ENCODE peak calls at places on chromosomes 11 and 22, in nine cellular contexts. One of them, this sample, is unnamed. For H3K4me1, the result is how much of the 10 kb centered on the place peaks cover.

GRCh38 chr11:72433455-72434061 is 773 bp downstream of the CLPB start:
- DNase-seq in suprapubic skin: no peak
- DNase-seq in GM12878: no peak
- DNase-seq in A549: no peak
- DNase-seq in Peyer's patch: peak
- DNase-seq in IMR-90: no peak
- DNase-seq in esophagus squamous epithelium: no peak
- DNase-seq in right lobe of liver: no peak
- DNase-seq in heart left ventricle: no peak
- DNase-seq in this sample: no peak

GRCh38 chr11:76642341-76642740 is 28.2 kb downstream of the LRRC32 start:
- DNase-seq in suprapubic skin: no peak
- DNase-seq in GM12878: no peak
- DNase-seq in A549: no peak
- DNase-seq in Peyer's patch: no peak
- DNase-seq in IMR-90: no peak
- DNase-seq in esophagus squamous epithelium: no peak
- DNase-seq in right lobe of liver: no peak
- DNase-seq in heart left ventricle: no peak
- DNase-seq in this sample: no peak

GRCh38 chr22:42673898-42674390 is 24.8 kb upstream of the CYB5R3 start:
- DNase-seq in suprapubic skin: no peak
- DNase-seq in GM12878: no peak
- DNase-seq in A549: no peak
- DNase-seq in Peyer's patch: no peak
- DNase-seq in IMR-90: no peak
- DNase-seq in esophagus squamous epithelium: no peak
- DNase-seq in right lobe of liver: no peak
- DNase-seq in heart left ventricle: no peak
- DNase-seq in this sample: no peak

GRCh38 chr11:1869427-1870325 is 16.8 kb downstream of the LSP1 start:
- DNase-seq in suprapubic skin: no peak
- DNase-seq in GM12878: no peak
- DNase-seq in A549: peak
- DNase-seq in Peyer's patch: no peak
- DNase-seq in IMR-90: no peak
- DNase-seq in esophagus squamous epithelium: no peak
- DNase-seq in right lobe of liver: peak
- DNase-seq in heart left ventricle: peak
- DNase-seq in this sample: peak

GRCh38 chr11:28144808-28145207 is 36.6 kb downstream of the METTL15 start:
- DNase-seq in suprapubic skin: no peak
- DNase-seq in GM12878: no peak
- DNase-seq in A549: no peak
- DNase-seq in Peyer's patch: no peak
- DNase-seq in IMR-90: peak
- DNase-seq in esophagus squamous epithelium: no peak
- DNase-seq in right lobe of liver: no peak
- DNase-seq in heart left ventricle: no peak
- DNase-seq in this sample: no peak

GRCh38 chr11:85718991-85719807 is 33.2 kb upstream of the CCDC89 start:
- DNase-seq in suprapubic skin: peak
- DNase-seq in GM12878: no peak
- DNase-seq in A549: peak
- DNase-seq in Peyer's patch: no peak
- DNase-seq in IMR-90: peak
- DNase-seq in esophagus squamous epithelium: no peak
- DNase-seq in right lobe of liver: no peak
- DNase-seq in heart left ventricle: peak
- DNase-seq in this sample: no peak

GRCh38 chr11:130477646-130478203 is 29.3 kb downstream of the ADAMTS15 start:
- DNase-seq in suprapubic skin: no peak
- DNase-seq in GM12878: no peak
- DNase-seq in A549: no peak
- DNase-seq in Peyer's patch: no peak
- DNase-seq in IMR-90: peak
- DNase-seq in esophagus squamous epithelium: no peak
- DNase-seq in right lobe of liver: no peak
- DNase-seq in heart left ventricle: no peak
- DNase-seq in this sample: no peak

GRCh38 chr11:1563697-1564534 is 8.2 kb downstream of the DUSP8 start:
- DNase-seq in suprapubic skin: peak
- DNase-seq in GM12878: no peak
- DNase-seq in A549: no peak
- DNase-seq in Peyer's patch: no peak
- DNase-seq in IMR-90: no peak
- DNase-seq in esophagus squamous epithelium: no peak
- DNase-seq in right lobe of liver: no peak
- DNase-seq in heart left ventricle: no peak
- DNase-seq in this sample: no peak

GRCh38 chr11:74701351-74701750 is 29.9 kb downstream of the CHRDL2 start:
- DNase-seq in suprapubic skin: no peak
- DNase-seq in GM12878: no peak
- DNase-seq in A549: peak
- DNase-seq in Peyer's patch: no peak
- DNase-seq in IMR-90: no peak
- DNase-seq in esophagus squamous epithelium: no peak
- DNase-seq in right lobe of liver: no peak
- DNase-seq in heart left ventricle: no peak
- DNase-seq in this sample: no peak

GRCh38 chr22:38219644-38220043 is 17.9 kb downstream of the MAFF start:
- DNase-seq in suprapubic skin: no peak
- DNase-seq in GM12878: no peak
- DNase-seq in A549: no peak
- DNase-seq in Peyer's patch: no peak
- DNase-seq in IMR-90: no peak
- DNase-seq in esophagus squamous epithelium: no peak
- DNase-seq in right lobe of liver: no peak
- DNase-seq in heart left ventricle: no peak
- DNase-seq in this sample: no peak

GRCh38 chr22:38220653-38221386 is 19.0 kb downstream of the MAFF start:
- DNase-seq in suprapubic skin: no peak
- DNase-seq in GM12878: no peak
- DNase-seq in A549: no peak
- DNase-seq in Peyer's patch: no peak
- DNase-seq in IMR-90: no peak
- DNase-seq in esophagus squamous epithelium: no peak
- DNase-seq in right lobe of liver: no peak
- DNase-seq in heart left ventricle: no peak
- DNase-seq in this sample: no peak

GRCh38 chr22:38221407-38221806 is 19.6 kb downstream of the MAFF start:
- DNase-seq in suprapubic skin: no peak
- DNase-seq in GM12878: no peak
- DNase-seq in A549: no peak
- DNase-seq in Peyer's patch: no peak
- DNase-seq in IMR-90: no peak
- DNase-seq in esophagus squamous epithelium: no peak
- DNase-seq in right lobe of liver: no peak
- DNase-seq in heart left ventricle: no peak
- DNase-seq in this sample: no peak

GRCh38 chr22:38220163-38220562 is 18.4 kb downstream of the MAFF start:
- DNase-seq in suprapubic skin: no peak
- DNase-seq in GM12878: no peak
- DNase-seq in A549: no peak
- DNase-seq in Peyer's patch: no peak
- DNase-seq in IMR-90: no peak
- DNase-seq in esophagus squamous epithelium: no peak
- DNase-seq in right lobe of liver: no peak
- DNase-seq in heart left ventricle: no peak
- DNase-seq in this sample: no peak

DNA sequence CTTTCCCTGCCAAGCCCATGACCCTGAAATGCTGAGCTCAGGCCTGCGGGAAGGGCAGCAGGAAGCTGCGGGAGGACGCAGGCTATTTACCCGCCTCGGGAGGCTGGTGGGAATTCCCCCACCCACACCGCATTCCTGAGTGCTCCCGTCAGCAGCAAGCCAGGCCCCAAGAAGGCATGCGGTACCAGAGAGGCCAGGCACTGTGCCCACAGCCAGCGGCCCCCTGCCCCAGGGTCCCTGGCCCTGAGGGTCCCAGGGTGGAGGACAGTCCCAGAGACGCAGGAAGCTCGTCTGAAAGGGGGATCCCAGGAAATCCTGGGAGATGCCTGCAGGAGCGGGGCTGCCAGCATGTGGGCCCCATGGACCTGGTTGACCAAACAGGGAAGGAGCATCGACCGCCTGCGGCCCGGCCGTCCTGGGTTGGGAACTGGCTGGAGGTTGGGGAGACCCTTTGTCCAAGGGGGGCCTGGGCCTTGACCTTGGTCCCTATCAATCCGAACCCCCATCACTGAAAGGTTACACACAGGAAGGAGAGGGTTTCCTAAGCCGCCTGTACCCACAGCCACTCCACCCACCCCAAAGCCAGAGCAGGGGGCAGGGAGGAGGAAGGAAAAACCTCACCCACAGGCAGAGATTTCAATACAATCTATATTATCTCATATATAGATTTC is 17.0 kb downstream of the MAFF start:
- DNase-seq in suprapubic skin: peak
- DNase-seq in GM12878: no peak
- DNase-seq in A549: peak
- DNase-seq in Peyer's patch: no peak
- DNase-seq in IMR-90: peak
- DNase-seq in esophagus squamous epithelium: no peak
- DNase-seq in right lobe of liver: peak
- DNase-seq in heart left ventricle: peak
- DNase-seq in this sample: no peak
- TF ChIP-seq POLR2A in suprapubic skin: no peak
- TF ChIP-seq POLR2A in GM12878: no peak
- TF ChIP-seq POLR2A in A549: no peak
- TF ChIP-seq POLR2A in Peyer's patch: no peak
- TF ChIP-seq POLR2A in IMR-90: peak
- TF ChIP-seq POLR2A in esophagus squamous epithelium: no peak
- TF ChIP-seq POLR2A in right lobe of liver: no peak
- TF ChIP-seq POLR2A in heart left ventricle: no peak
- TF ChIP-seq POLR2A in this sample: no peak

GRCh38 chr22:38315801-38316339 is 1.4 kb downstream of the CSNK1E start:
- DNase-seq in suprapubic skin: no peak
- DNase-seq in GM12878: no peak
- DNase-seq in A549: no peak
- DNase-seq in Peyer's patch: peak
- DNase-seq in IMR-90: no peak
- DNase-seq in esophagus squamous epithelium: no peak
- DNase-seq in right lobe of liver: no peak
- DNase-seq in heart left ventricle: no peak
- DNase-seq in this sample: peak
- H3K4me1 ChIP-seq in suprapubic skin: half or more
- H3K4me1 ChIP-seq in GM12878: under half
- H3K4me1 ChIP-seq in A549: half or more
- H3K4me1 ChIP-seq in Peyer's patch: half or more
- H3K4me1 ChIP-seq in IMR-90: under half
- H3K4me1 ChIP-seq in esophagus squamous epithelium: half or more
- H3K4me1 ChIP-seq in right lobe of liver: under half
- H3K4me1 ChIP-seq in heart left ventricle: half or more
- H3K4me1 ChIP-seq in this sample: half or more

DNA sequence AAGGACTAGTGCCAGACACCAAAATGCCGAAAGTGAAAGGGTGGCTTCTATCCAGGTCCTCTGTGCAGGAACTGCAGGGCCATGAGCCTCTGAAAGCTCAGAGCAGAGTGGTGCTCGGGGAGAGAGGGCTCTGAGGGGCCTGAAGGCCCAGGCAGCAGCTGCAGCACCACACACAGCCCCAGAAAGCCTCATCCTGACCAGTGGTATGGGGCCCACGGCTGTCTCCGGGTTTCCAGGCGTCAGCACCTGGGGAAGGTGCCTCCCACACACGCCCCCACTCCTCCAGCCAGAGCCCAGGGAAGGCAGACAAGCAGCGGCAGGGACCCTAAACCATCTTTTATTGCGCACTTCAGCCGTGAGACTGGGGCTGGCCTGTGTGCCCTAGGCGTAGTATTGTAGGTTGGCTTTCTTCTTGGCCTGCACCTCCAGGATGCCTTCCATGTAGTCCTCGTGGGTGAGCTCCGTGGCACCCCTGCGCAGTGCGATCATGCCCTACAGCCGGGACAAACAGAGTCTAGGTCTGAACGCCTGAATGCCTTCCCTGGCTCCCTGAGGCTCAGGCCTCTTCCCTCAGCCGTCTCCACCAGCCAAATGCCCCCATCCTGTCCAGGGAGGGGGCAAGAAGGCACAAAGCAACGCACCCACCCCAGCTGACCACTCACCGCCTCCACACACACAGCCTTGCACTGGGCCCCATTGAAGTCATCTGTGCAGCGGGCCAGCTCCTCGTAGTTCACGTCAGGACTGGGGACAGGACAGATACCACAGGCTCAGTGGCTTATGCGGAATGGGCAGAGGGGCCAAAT is 7.6 kb downstream of the PSMC3 start:
- DNase-seq in suprapubic skin: no peak
- DNase-seq in GM12878: no peak
- DNase-seq in A549: no peak
- DNase-seq in Peyer's patch: no peak
- DNase-seq in IMR-90: no peak
- DNase-seq in esophagus squamous epithelium: no peak
- DNase-seq in right lobe of liver: no peak
- DNase-seq in heart left ventricle: peak
- DNase-seq in this sample: no peak
- TF ChIP-seq POLR2A in suprapubic skin: no peak
- TF ChIP-seq POLR2A in GM12878: no peak
- TF ChIP-seq POLR2A in A549: no peak
- TF ChIP-seq POLR2A in Peyer's patch: no peak
- TF ChIP-seq POLR2A in IMR-90: peak
- TF ChIP-seq POLR2A in esophagus squamous epithelium: no peak
- TF ChIP-seq POLR2A in right lobe of liver: no peak
- TF ChIP-seq POLR2A in heart left ventricle: no peak
- TF ChIP-seq POLR2A in this sample: no peak

GRCh38 chr11:9738700-9739099 is 74.8 kb downstream of the SWAP70 start:
- DNase-seq in suprapubic skin: no peak
- DNase-seq in GM12878: no peak
- DNase-seq in A549: no peak
- DNase-seq in Peyer's patch: no peak
- DNase-seq in IMR-90: no peak
- DNase-seq in esophagus squamous epithelium: no peak
- DNase-seq in right lobe of liver: no peak
- DNase-seq in heart left ventricle: no peak
- DNase-seq in this sample: no peak

GRCh38 chr11:9735919-9736318 is 72.0 kb downstream of the SWAP70 start:
- DNase-seq in suprapubic skin: no peak
- DNase-seq in GM12878: no peak
- DNase-seq in A549: no peak
- DNase-seq in Peyer's patch: no peak
- DNase-seq in IMR-90: no peak
- DNase-seq in esophagus squamous epithelium: no peak
- DNase-seq in right lobe of liver: no peak
- DNase-seq in heart left ventricle: no peak
- DNase-seq in this sample: no peak

GRCh38 chr11:9735236-9735635 is 71.4 kb downstream of the SWAP70 start:
- DNase-seq in suprapubic skin: no peak
- DNase-seq in GM12878: no peak
- DNase-seq in A549: no peak
- DNase-seq in Peyer's patch: no peak
- DNase-seq in IMR-90: no peak
- DNase-seq in esophagus squamous epithelium: no peak
- DNase-seq in right lobe of liver: no peak
- DNase-seq in heart left ventricle: no peak
- DNase-seq in this sample: no peak

GRCh38 chr11:9738126-9738525 is 74.2 kb downstream of the SWAP70 start:
- DNase-seq in suprapubic skin: no peak
- DNase-seq in GM12878: no peak
- DNase-seq in A549: no peak
- DNase-seq in Peyer's patch: peak
- DNase-seq in IMR-90: no peak
- DNase-seq in esophagus squamous epithelium: no peak
- DNase-seq in right lobe of liver: no peak
- DNase-seq in heart left ventricle: no peak
- DNase-seq in this sample: no peak

GRCh38 chr11:9736365-9736764 is 72.5 kb downstream of the SWAP70 start:
- DNase-seq in suprapubic skin: no peak
- DNase-seq in GM12878: no peak
- DNase-seq in A549: peak
- DNase-seq in Peyer's patch: no peak
- DNase-seq in IMR-90: no peak
- DNase-seq in esophagus squamous epithelium: no peak
- DNase-seq in right lobe of liver: no peak
- DNase-seq in heart left ventricle: no peak
- DNase-seq in this sample: no peak
- H3K4me1 ChIP-seq in suprapubic skin: under half
- H3K4me1 ChIP-seq in GM12878: under half
- H3K4me1 ChIP-seq in A549: under half
- H3K4me1 ChIP-seq in Peyer's patch: under half
- H3K4me1 ChIP-seq in IMR-90: under half
- H3K4me1 ChIP-seq in esophagus squamous epithelium: under half
- H3K4me1 ChIP-seq in right lobe of liver: under half
- H3K4me1 ChIP-seq in heart left ventricle: under half
- H3K4me1 ChIP-seq in this sample: under half